ENCODE peak calls at places on chromosomes 11 and 22, in four cellular contexts. P, Q, T and U are unnamed samples.

GRCh38 chr11:10294289-10294953 is 402 bp upstream of the SBF2 start:
- DNase-seq in T (no peak), Q (no peak), P (no peak), U (peak; percentile 83)

GRCh38 chr11:28793282-28793738 is 685.1 kb downstream of the METTL15 start:
- DNase-seq in T (no peak), P (no peak), Q (no peak), U (no peak)

GRCh38 chr11:97269527-97269926 is 879.7 kb downstream of the JRKL start:
- DNase-seq in T (no peak), P (peak; percentile 29), Q (no peak), U (no peak)

GRCh38 chr22:20221421-20222340 is 46.4 kb downstream of the RTN4R start:
- DNase-seq in T (no peak), Q (no peak), P (no peak), U (no peak)

GRCh38 chr11:97751405-97751804 is 1269.3 kb upstream of the CNTN5 start:
- DNase-seq in T (no peak), P (no peak), Q (no peak), U (no peak)

GRCh38 chr11:108494182-108494581 is 4.0 kb downstream of the POGLUT3 start:
- DNase-seq in P (no peak), Q (no peak), T (no peak), U (no peak)

GRCh38 chr22:33299245-33299956 is 241.2 kb upstream of the SYN3 start:
- DNase-seq in T (no peak), Q (no peak), P (no peak), U (no peak)

GRCh38 chr11:60972182-60973030 is 926 bp downstream of the CD6 start:
- DNase-seq in Q (no peak), T (no peak), P (no peak), U (no peak)

GRCh38 chr11:12266943-12267342 is 110.4 kb upstream of the PARVA start:
- DNase-seq in P (no peak), T (no peak), Q (no peak), U (no peak)

GRCh38 chr22:38190581-38190980 is 9.0 kb upstream of the PLA2G6 start:
- DNase-seq in Q (no peak), P (no peak), T (no peak), U (no peak)

GRCh38 chr11:9855579-9856260 is 191.8 kb downstream of the SWAP70 start:
- DNase-seq in P (no peak), Q (no peak), T (no peak), U (no peak)

GRCh38 chr11:103091810-103092524 is at the start of gene DCUN1D5:
- DNase-seq in T (peak; percentile 92), P (peak; percentile 95), Q (peak; percentile 96), U (peak; percentile 98)

GRCh38 chr11:118148877-118149276 is 3.7 kb downstream of the SCN4B start:
- DNase-seq in Q (no peak), P (no peak), T (no peak), U (no peak)

GRCh38 chr22:29306830-29307657 is 594 bp downstream of the GAS2L1 start:
- DNase-seq in Q (peak; percentile 48), T (no peak), P (peak; percentile 73), U (peak; percentile 88)

GRCh38 chr11:120126543-120126942 is 11.4 kb downstream of the TRIM29 start:
- DNase-seq in Q (no peak), T (no peak), P (no peak), U (no peak)